ENCODE peak calls at places on chromosomes 7 and 10, in four cellular contexts. L is A549, K is tibial nerve, I is GM12878. C is an unnamed sample.

GRCh38 chr10:86423739-86424138 is 57.1 kb upstream of the GRID1 start:
- DNase-seq in L (no peak), K (no peak), I (no peak), C (no peak)

GRCh38 chr10:67903581-67903980 is 19.1 kb downstream of the SIRT1 start:
- DNase-seq in L (no peak), K (no peak), I (no peak), C (no peak)

GRCh38 chr10:46091834-46092522 is 45.9 kb upstream of the MSMB start:
- DNase-seq in L (no peak), K (no peak), I (no peak), C (no peak)

GRCh38 chr10:100041620-100042019 is 31.9 kb upstream of the DNMBP start:
- DNase-seq in L (no peak), K (no peak), I (no peak), C (no peak)

GRCh38 chr7:111528331-111528730 is 34.0 kb downstream of the IMMP2L start:
- DNase-seq in L (no peak), K (no peak), I (peak), C (no peak)

GRCh38 chr7:47256016-47256415 is 325.9 kb downstream of the TNS3 start:
- DNase-seq in L (no peak), K (no peak), I (no peak), C (no peak)

GRCh38 chr10:34731885-34732701 is 83.0 kb downstream of the PARD3 start:
- DNase-seq in L (peak), K (no peak), I (no peak), C (no peak)

GRCh38 chr10:122279725-122280141 is 8.6 kb downstream of the BTBD16 start:
- DNase-seq in L (peak), K (no peak), I (no peak), C (no peak)

GRCh38 chr7:134457166-134457565 is 1.7 kb downstream of the AKR1B1 start:
- DNase-seq in L (no peak), K (no peak), I (no peak), C (no peak)

GRCh38 chr10:98258683-98259454 is 9.1 kb downstream of the LOXL4 start:
- DNase-seq in L (no peak), K (no peak), I (no peak), C (no peak)

GRCh38 chr10:127398967-127399350 is 150.2 kb upstream of the NPS start:
- DNase-seq in L (no peak), K (no peak), I (no peak), C (no peak)

GRCh38 chr7:44272456-44272855 is 52.9 kb downstream of the CAMK2B start:
- DNase-seq in L (no peak), K (no peak), I (no peak), C (no peak)

GRCh38 chr10:93437000-93437945 is 44.9 kb downstream of the MYOF start:
- DNase-seq in L (peak), K (peak), I (no peak), C (peak)

GRCh38 chr7:54888067-54888735 is 129.2 kb upstream of the SEC61G start:
- DNase-seq in L (no peak), K (no peak), I (no peak), C (no peak)

GRCh38 chr10:100334762-100335161 is 4.7 kb upstream of the PKD2L1 start:
- DNase-seq in L (no peak), K (no peak), I (no peak), C (no peak)

GRCh38 chr10:118332948-118333710 is 9.0 kb downstream of the FAM204A start:
- DNase-seq in L (no peak), K (no peak), I (no peak), C (no peak)

GRCh38 chr10:5592070-5592469 is 67.3 kb downstream of the CALML3 start:
- DNase-seq in L (no peak), K (no peak), I (no peak), C (no peak)

GRCh38 chr10:31317652-31318381 is 1.2 kb upstream of the ZEB1 start:
- DNase-seq in L (no peak), K (no peak), I (no peak), C (no peak)

GRCh38 chr7:20408467-20408826 is 77.7 kb downstream of the ITGB8 start:
- DNase-seq in L (no peak), K (no peak), I (no peak), C (no peak)

GRCh38 chr7:25356534-25357151 is 128.4 kb upstream of the NPVF start:
- DNase-seq in L (no peak), K (no peak), I (no peak), C (no peak)

GRCh38 chr7:94591185-94591584 is 64.7 kb downstream of the SGCE start:
- DNase-seq in L (no peak), K (no peak), I (no peak), C (no peak)

GRCh38 chr7:131197920-131198610 is 129.6 kb upstream of the MKLN1 start:
- DNase-seq in L (peak), K (no peak), I (no peak), C (no peak)

GRCh38 chr10:67815571-67816059 is 22.4 kb downstream of the DNAJC12 start:
- DNase-seq in L (peak), K (no peak), I (no peak), C (no peak)

GRCh38 chr7:94620703-94621118 is 35.2 kb downstream of the SGCE start:
- DNase-seq in L (peak), K (peak), I (peak), C (peak)

GRCh38 chr7:103811315-103811714 is 178.1 kb downstream of the RELN start:
- DNase-seq in L (no peak), K (no peak), I (no peak), C (no peak)

GRCh38 chr7:47901542-47901941 is 46.7 kb downstream of the PKD1L1 start:
- DNase-seq in L (no peak), K (no peak), I (no peak), C (no peak)

GRCh38 chr7:138023618-138024333 is 21.9 kb upstream of the CREB3L2 start:
- DNase-seq in L (no peak), K (no peak), I (peak), C (no peak)

GRCh38 chr7:138024765-138025164 is 22.9 kb upstream of the CREB3L2 start:
- DNase-seq in L (no peak), K (no peak), I (no peak), C (no peak)

GRCh38 chr7:138024334-138024691 is 22.4 kb upstream of the CREB3L2 start:
- DNase-seq in L (no peak), K (no peak), I (no peak), C (no peak)

GRCh38 chr7:138025215-138026186 is 23.6 kb upstream of the CREB3L2 start:
- DNase-seq in L (no peak), K (no peak), I (no peak), C (no peak)

DNA sequence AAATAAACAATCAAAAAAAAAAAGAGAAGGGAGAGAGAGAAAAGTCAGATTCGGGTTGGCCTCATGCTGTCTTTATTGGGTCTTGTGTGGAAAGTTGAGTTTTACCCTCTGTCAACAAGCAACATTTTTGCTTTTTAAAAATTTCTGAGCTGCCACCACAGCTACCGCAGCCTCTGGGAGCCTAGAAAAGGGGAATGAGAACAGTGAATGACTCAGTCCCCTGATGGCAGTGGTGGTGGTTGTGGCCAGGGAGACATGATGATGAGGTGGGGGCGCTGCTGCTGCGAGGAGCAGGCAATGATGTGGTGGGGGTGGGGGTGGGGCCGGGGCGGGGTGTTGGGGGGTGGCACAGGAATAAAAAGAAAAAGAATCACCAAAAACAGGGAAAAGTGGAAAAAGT is 20.0 kb upstream of the CREB3L2 start:
- DNase-seq in L (no peak), K (no peak), I (no peak), C (no peak)
- H3K27ac ChIP-seq in L (no peak), K (no peak), I (no peak), C (no peak)

GRCh38 chr7:149873968-149874643 is at the start of gene ATP6V0E2:
- DNase-seq in L (no peak), K (no peak), I (no peak), C (no peak)
- TF ChIP-seq POLR2A in L (peak), K (no peak), I (peak), C (no peak)

GRCh38 chr10:23370106-23370505 is 25.5 kb upstream of the C10orf67 start:
- DNase-seq in L (no peak), K (no peak), I (no peak), C (no peak)
- H3K4me3 ChIP-seq in L (no peak), K (no peak), I (no peak), C (no peak)

GRCh38 chr10:103078309-103078615 is 114.8 kb downstream of the NT5C2 start:
- DNase-seq in L (no peak), K (no peak), I (no peak), C (no peak)

GRCh38 chr10:103077491-103078308 is 115.4 kb downstream of the NT5C2 start:
- DNase-seq in L (no peak), K (no peak), I (no peak), C (no peak)

GRCh38 chr10:103079946-103080345 is 113.1 kb downstream of the NT5C2 start:
- DNase-seq in L (no peak), K (no peak), I (no peak), C (no peak)

GRCh38 chr10:103078676-103079075 is 114.4 kb downstream of the NT5C2 start:
- DNase-seq in L (no peak), K (no peak), I (no peak), C (no peak)

DNA sequence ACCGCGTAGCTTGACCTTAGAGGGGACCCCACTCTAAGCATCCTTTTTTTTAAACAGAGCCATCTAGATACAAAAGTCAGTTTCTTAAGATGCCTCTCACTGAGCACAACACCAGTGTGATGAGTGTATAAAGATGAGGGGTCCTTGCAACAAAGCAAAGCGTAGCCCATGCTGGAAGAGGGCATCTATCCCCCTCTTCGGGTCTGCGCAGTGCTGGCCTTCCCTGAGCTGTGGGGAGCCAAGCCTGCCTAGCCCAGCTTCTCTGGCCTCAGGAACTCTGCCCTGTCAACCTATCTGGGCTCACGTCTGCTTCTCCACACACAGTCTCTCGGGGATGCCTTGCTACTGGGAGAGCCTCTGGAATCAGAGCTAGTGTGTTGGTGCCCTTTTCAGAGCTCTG is 114.0 kb downstream of the NT5C2 start:
- DNase-seq in L (no peak), K (no peak), I (no peak), C (no peak)
- H3K27ac ChIP-seq in L (no peak), K (no peak), I (no peak), C (no peak)

DNA sequence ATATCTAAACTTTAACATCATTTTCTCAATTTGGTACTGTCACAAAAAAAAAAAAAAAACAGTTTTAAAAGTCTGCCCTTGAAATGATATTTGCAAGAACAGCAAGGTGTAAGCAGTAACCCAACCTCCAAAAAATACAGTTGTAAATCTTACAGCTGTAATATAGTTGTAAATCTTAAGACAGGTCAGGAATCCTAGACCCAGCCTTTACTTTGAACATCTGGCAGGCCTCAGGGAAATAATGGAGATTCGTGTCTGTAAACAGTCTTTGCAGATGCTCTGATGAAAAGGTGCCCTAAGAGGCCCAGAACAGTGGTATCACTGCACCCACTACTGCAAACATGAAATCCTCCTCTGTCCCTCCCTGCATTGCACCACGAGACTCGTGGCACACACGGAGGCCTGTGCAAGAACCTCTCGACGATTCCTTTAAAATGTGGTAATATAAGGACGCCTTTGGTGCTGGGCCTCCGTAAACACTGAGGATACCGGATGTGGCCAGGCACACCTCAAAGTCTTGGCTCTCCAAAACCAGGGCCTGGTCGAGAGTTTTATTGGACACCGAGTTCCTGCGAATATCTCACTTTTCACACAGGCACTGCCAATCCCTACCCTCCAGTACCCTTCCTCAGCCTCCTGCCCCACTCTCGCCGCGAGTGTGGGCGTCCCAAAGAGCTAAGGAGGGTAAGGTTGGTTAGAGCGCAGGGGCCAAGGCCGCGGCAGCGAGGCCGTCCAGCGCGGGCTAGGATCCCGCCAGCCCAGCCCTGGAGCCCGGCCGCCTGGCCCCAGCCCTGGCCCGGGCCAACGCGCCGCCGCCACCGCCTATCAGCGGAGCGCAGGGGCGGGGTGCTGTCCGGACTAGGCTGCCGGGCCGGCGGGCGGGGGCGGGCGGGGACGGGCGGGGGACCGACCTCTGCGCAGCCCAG is 475 bp upstream of the REEP3 start:
- DNase-seq in L (peak), K (no peak), I (no peak), C (peak)
- TF ChIP-seq POLR2A in L (peak), K (no peak), I (peak), C (no peak)

GRCh38 chr7:67484244-67484751 is 487.7 kb downstream of the TYW1 start:
- DNase-seq in L (peak), K (peak), I (no peak), C (peak)
- H3K4me3 ChIP-seq in L (peak), K (peak), I (no peak), C (no peak)